ENCODE peak calls at places on chromosomes 3 and 15, in six cellular contexts. Y is brain microvascular endothelial cell, E is H9, M is mammary epithelial cell, B is activated B cell treated with CpG ODN at 0.5 μM for 24 hours, O is lower lobe of right lung. V is an unnamed sample.

GRCh38 chr15:80093854-80094418 is 34.5 kb downstream of the ZFAND6 start:
- DNase-seq in E (no peak), M (peak), B (no peak), Y (no peak), O (peak), V (no peak)

GRCh38 chr15:61137139-61137792 is 91.8 kb downstream of the RORA start:
- DNase-seq in E (no peak), B (no peak), Y (no peak), M (no peak), O (no peak), V (no peak)

GRCh38 chr3:30135190-30135589 is 471.2 kb upstream of the TGFBR2 start:
- DNase-seq in B (no peak), M (no peak), O (no peak), Y (no peak), E (no peak), V (no peak)

GRCh38 chr3:189316296-189317019 is 144.7 kb downstream of the TPRG1 start:
- DNase-seq in M (peak), B (no peak), O (no peak), E (peak), Y (no peak), V (no peak)

GRCh38 chr3:171088984-171089754 is 62.6 kb upstream of the SLC2A2 start:
- DNase-seq in Y (peak), B (no peak), O (no peak), E (no peak), M (peak), V (no peak)

GRCh38 chr3:86563358-86563970 is 427.5 kb downstream of the VGLL3 start:
- DNase-seq in O (no peak), B (no peak), Y (no peak), M (peak), E (no peak), V (no peak)

GRCh38 chr3:147324356-147324755 is 82.0 kb downstream of the ZIC4 start:
- DNase-seq in M (no peak), E (no peak), O (no peak), B (no peak), Y (no peak), V (no peak)

GRCh38 chr3:126053949-126054569 is 29.9 kb downstream of the SLC41A3 start:
- DNase-seq in Y (no peak), B (no peak), E (no peak), M (no peak), O (no peak), V (no peak)

GRCh38 chr15:38883987-38884386 is 319.4 kb upstream of the RASGRP1 start:
- DNase-seq in O (no peak), Y (peak), E (no peak), M (no peak), B (no peak), V (no peak)

GRCh38 chr15:41661078-41661528 is 898 bp downstream of the MGA start:
- DNase-seq in Y (no peak), E (no peak), M (no peak), B (no peak), O (no peak), V (no peak)
- TF ChIP-seq CTCF in Y (no peak), E (no peak), M (no peak), B (no peak), O (no peak), V (no peak)

DNA sequence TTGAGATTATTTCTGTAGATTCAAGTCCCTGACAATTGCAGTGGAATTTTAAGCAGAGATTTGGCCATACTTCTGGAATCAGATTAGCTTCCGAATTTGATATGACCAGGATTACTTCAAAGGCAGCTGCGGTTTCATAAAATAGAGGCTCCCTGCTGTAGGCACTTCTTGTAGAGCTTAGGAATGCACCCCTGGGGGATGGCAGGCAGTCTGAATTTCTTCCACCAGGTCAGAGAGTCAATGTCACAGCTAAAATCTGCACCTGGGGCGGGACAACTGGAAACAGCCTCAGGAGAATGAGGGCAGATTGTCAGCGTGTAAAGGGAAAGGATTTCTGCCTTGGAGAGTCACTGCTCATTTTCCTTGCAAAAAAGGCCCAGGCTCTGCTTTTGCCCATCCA is 182.6 kb downstream of the ARRDC4 start:
- DNase-seq in Y (no peak), B (no peak), M (no peak), E (no peak), O (no peak), V (no peak)
- TF ChIP-seq CTCF in Y (no peak), B (no peak), M (no peak), E (no peak), O (no peak), V (no peak)

GRCh38 chr3:100650651-100651611 is 41.5 kb downstream of the ADGRG7 start:
- DNase-seq in E (no peak), B (no peak), Y (peak), O (no peak), M (peak), V (no peak)
- TF ChIP-seq CTCF in E (no peak), B (no peak), Y (peak), O (no peak), M (peak), V (no peak)

GRCh38 chr3:51997935-51998596 is 2.4 kb upstream of the RPL29 start:
- DNase-seq in E (no peak), B (no peak), O (no peak), M (peak), Y (no peak), V (no peak)

GRCh38 chr3:51998774-51999173 is 3.1 kb upstream of the RPL29 start:
- DNase-seq in Y (no peak), B (no peak), E (no peak), M (no peak), O (no peak), V (no peak)

GRCh38 chr3:51997172-51997571 is 1.5 kb upstream of the RPL29 start:
- DNase-seq in E (no peak), O (no peak), Y (no peak), B (no peak), M (no peak), V (no peak)

GRCh38 chr3:51994530-51994929 is 1.2 kb downstream of the RPL29 start:
- DNase-seq in E (no peak), B (no peak), O (no peak), Y (no peak), M (no peak), V (no peak)

DNA sequence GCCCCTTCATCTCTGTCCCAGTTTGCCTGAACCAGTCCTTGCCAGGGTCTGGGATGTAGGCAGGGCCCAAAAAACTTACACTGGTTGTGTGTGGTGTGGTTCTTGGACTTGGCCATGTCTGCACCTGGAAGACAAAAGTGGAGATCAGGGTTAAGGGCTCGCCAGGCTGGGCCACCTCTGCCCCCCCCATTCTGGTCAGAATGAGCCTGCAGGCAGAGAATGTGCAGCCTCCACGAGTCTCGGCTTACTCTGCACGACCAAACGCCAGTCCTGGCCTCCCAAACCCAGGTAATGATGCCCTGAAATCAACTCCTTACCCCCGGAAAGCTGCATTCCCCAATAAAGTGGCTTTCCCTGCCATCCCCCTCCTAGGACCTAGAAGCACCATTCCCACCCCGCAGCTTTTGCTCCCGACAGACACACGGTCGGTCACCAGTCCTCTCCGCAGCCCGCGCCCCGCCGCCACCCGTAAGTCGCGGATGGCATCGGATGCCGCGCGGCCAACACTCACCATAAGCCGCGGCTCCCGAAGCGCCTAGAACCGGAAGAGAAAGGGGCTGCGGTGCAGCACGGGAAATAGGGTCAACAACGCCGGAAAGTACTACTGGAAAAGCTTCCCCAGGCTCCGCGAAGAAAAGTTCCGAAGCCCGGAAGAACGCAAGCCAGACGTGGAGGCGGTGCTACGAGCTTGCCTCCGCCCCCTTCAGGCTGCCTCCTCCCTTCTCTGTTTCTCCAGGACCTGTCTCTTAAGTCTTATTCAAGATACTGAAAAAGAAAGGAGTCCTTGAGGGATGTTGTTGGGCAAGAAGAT is at the start of gene RPL29:
- DNase-seq in E (peak), B (peak), M (peak), Y (peak), O (peak), V (peak)
- TF ChIP-seq CTCF in E (peak), B (no peak), M (no peak), Y (peak), O (no peak), V (no peak)

GRCh38 chr15:52172869-52173268 is 18.3 kb downstream of the GNB5 start:
- DNase-seq in B (no peak), Y (no peak), E (no peak), M (no peak), O (no peak), V (no peak)

GRCh38 chr15:52171807-52172206 is 19.4 kb downstream of the GNB5 start:
- DNase-seq in E (no peak), B (no peak), Y (no peak), M (no peak), O (no peak), V (no peak)

GRCh38 chr15:52171386-52171785 is 19.8 kb downstream of the GNB5 start:
- DNase-seq in B (no peak), E (no peak), M (peak), Y (peak), O (no peak), V (no peak)
- TF ChIP-seq CTCF in B (no peak), E (no peak), M (peak), Y (peak), O (no peak), V (no peak)

GRCh38 chr15:57387011-57387410 is 10.7 kb downstream of the CGNL1 start:
- DNase-seq in E (no peak), B (no peak), Y (no peak), M (no peak), O (no peak), V (no peak)
- TF ChIP-seq CTCF in E (no peak), B (no peak), Y (no peak), M (no peak), O (no peak), V (no peak)

GRCh38 chr15:74182131-74182530 is 8.6 kb downstream of the ISLR start:
- DNase-seq in M (no peak), Y (no peak), E (no peak), O (peak), B (no peak), V (no peak)

GRCh38 chr15:74180689-74181602 is 7.4 kb downstream of the ISLR start:
- DNase-seq in E (no peak), Y (no peak), M (no peak), O (peak), B (no peak), V (no peak)

GRCh38 chr15:74179101-74179841 is 5.8 kb downstream of the ISLR start:
- DNase-seq in E (no peak), B (no peak), O (peak), Y (peak), M (peak), V (no peak)

GRCh38 chr15:74178326-74179100 is 5.0 kb downstream of the ISLR start:
- DNase-seq in O (peak), M (no peak), B (no peak), Y (no peak), E (no peak), V (no peak)

GRCh38 chr15:74179983-74180688 is 6.6 kb downstream of the ISLR start:
- DNase-seq in O (peak), B (no peak), M (peak), E (no peak), Y (peak), V (no peak)
- TF ChIP-seq CTCF in O (no peak), B (no peak), M (no peak), E (peak), Y (no peak), V (no peak)

GRCh38 chr15:63093486-63094205 is 28.0 kb upstream of the LACTB start:
- DNase-seq in Y (peak), M (peak), E (peak), O (peak), B (peak), V (peak)

GRCh38 chr15:63089260-63090043 is 32.2 kb upstream of the LACTB start:
- DNase-seq in M (no peak), Y (peak), E (peak), B (no peak), O (no peak), V (no peak)

GRCh38 chr15:63090502-63091286 is 31.0 kb upstream of the LACTB start:
- DNase-seq in Y (no peak), B (no peak), O (no peak), E (no peak), M (no peak), V (no peak)

GRCh38 chr15:63091679-63092078 is 30.0 kb upstream of the LACTB start:
- DNase-seq in O (no peak), E (no peak), Y (no peak), B (no peak), M (no peak), V (no peak)

GRCh38 chr15:63094495-63094931 is 27.1 kb upstream of the LACTB start:
- DNase-seq in B (no peak), O (no peak), Y (peak), E (no peak), M (no peak), V (no peak)
- TF ChIP-seq CTCF in B (no peak), O (no peak), Y (no peak), E (no peak), M (no peak), V (no peak)